ENCODE peak calls at places on chromosomes 2 and 18, in seven cellular contexts. One of them, this sample, is unnamed.
A peak's percentile ranks its signal among the peaks of the same experiment; 100 is the strongest.

GRCh38 chr2:238945433-238946150 is 97.7 kb downstream of the TWIST2 start:
- DNase-seq in A549: peak; percentile 22
- DNase-seq in substantia nigra: peak; percentile 19
- DNase-seq in osteocyte: peak; percentile 87
- DNase-seq in astrocyte of the spinal cord: peak; percentile 44
- DNase-seq in thyroid gland: peak; percentile 11
- DNase-seq in AG09319: no peak
- DNase-seq in this sample: no peak

GRCh38 chr2:232076272-232076671 is 114.8 kb downstream of the DIS3L2 start:
- DNase-seq in thyroid gland: no peak
- DNase-seq in substantia nigra: no peak
- DNase-seq in A549: no peak
- DNase-seq in osteocyte: no peak
- DNase-seq in AG09319: no peak
- DNase-seq in astrocyte of the spinal cord: no peak
- DNase-seq in this sample: no peak

GRCh38 chr18:72848534-72849237 is 19.1 kb downstream of the NETO1 start:
- DNase-seq in osteocyte: no peak
- DNase-seq in A549: no peak
- DNase-seq in AG09319: no peak
- DNase-seq in astrocyte of the spinal cord: peak; percentile 48
- DNase-seq in thyroid gland: no peak
- DNase-seq in substantia nigra: no peak
- DNase-seq in this sample: no peak

GRCh38 chr2:41994177-41994576 is 53.6 kb upstream of the PKDCC start:
- DNase-seq in thyroid gland: no peak
- DNase-seq in substantia nigra: no peak
- DNase-seq in osteocyte: no peak
- DNase-seq in A549: no peak
- DNase-seq in AG09319: peak; percentile 71
- DNase-seq in astrocyte of the spinal cord: peak; percentile 20
- DNase-seq in this sample: no peak

GRCh38 chr18:55587341-55588000 is 521 bp downstream of the TCF4 start:
- DNase-seq in osteocyte: no peak
- DNase-seq in thyroid gland: peak; percentile 21
- DNase-seq in substantia nigra: no peak
- DNase-seq in A549: peak; percentile 9
- DNase-seq in astrocyte of the spinal cord: peak; percentile 56
- DNase-seq in AG09319: no peak
- DNase-seq in this sample: no peak

GRCh38 chr18:74303936-74304335 is 11.7 kb upstream of the C18orf63 start:
- DNase-seq in AG09319: no peak
- DNase-seq in astrocyte of the spinal cord: peak; percentile 43
- DNase-seq in thyroid gland: no peak
- DNase-seq in substantia nigra: no peak
- DNase-seq in osteocyte: no peak
- DNase-seq in A549: no peak
- DNase-seq in this sample: no peak

GRCh38 chr2:149134335-149134923 is 95.9 kb downstream of the LYPD6B start:
- DNase-seq in thyroid gland: no peak
- DNase-seq in osteocyte: no peak
- DNase-seq in AG09319: no peak
- DNase-seq in A549: no peak
- DNase-seq in substantia nigra: no peak
- DNase-seq in astrocyte of the spinal cord: no peak
- DNase-seq in this sample: no peak

GRCh38 chr2:151824886-151825285 is 3.3 kb downstream of the ARL5A start:
- DNase-seq in astrocyte of the spinal cord: peak; percentile 2
- DNase-seq in thyroid gland: no peak
- DNase-seq in A549: no peak
- DNase-seq in osteocyte: no peak
- DNase-seq in substantia nigra: no peak
- DNase-seq in AG09319: no peak
- DNase-seq in this sample: no peak

GRCh38 chr2:83364264-83364663 is 1094.8 kb downstream of the SUCLG1 start:
- DNase-seq in astrocyte of the spinal cord: peak; percentile 3
- DNase-seq in thyroid gland: no peak
- DNase-seq in A549: no peak
- DNase-seq in AG09319: no peak
- DNase-seq in osteocyte: no peak
- DNase-seq in substantia nigra: no peak
- DNase-seq in this sample: no peak

GRCh38 chr2:195505701-195506100 is 151.3 kb upstream of the SLC39A10 start:
- DNase-seq in astrocyte of the spinal cord: no peak
- DNase-seq in thyroid gland: no peak
- DNase-seq in substantia nigra: no peak
- DNase-seq in osteocyte: no peak
- DNase-seq in A549: no peak
- DNase-seq in AG09319: no peak
- DNase-seq in this sample: no peak

GRCh38 chr18:26215247-26215970 is 10.8 kb upstream of the TAF4B start:
- DNase-seq in A549: no peak
- DNase-seq in osteocyte: peak; percentile 23
- DNase-seq in substantia nigra: no peak
- DNase-seq in thyroid gland: no peak
- DNase-seq in AG09319: no peak
- DNase-seq in astrocyte of the spinal cord: no peak
- DNase-seq in this sample: no peak

GRCh38 chr18:45332911-45333310 is 282.4 kb upstream of the SLC14A2 start:
- DNase-seq in AG09319: no peak
- DNase-seq in astrocyte of the spinal cord: no peak
- DNase-seq in osteocyte: no peak
- DNase-seq in substantia nigra: no peak
- DNase-seq in A549: no peak
- DNase-seq in thyroid gland: no peak
- DNase-seq in this sample: no peak

GRCh38 chr18:32366586-32367538 is 103.8 kb downstream of the GAREM1 start:
- DNase-seq in AG09319: peak; percentile 44
- DNase-seq in substantia nigra: no peak
- DNase-seq in astrocyte of the spinal cord: no peak
- DNase-seq in osteocyte: no peak
- DNase-seq in A549: no peak
- DNase-seq in thyroid gland: no peak
- DNase-seq in this sample: no peak

GRCh38 chr18:25921677-25922421 is 168.6 kb downstream of the SS18 start:
- DNase-seq in substantia nigra: no peak
- DNase-seq in astrocyte of the spinal cord: no peak
- DNase-seq in thyroid gland: peak; percentile 2
- DNase-seq in A549: peak; percentile 47
- DNase-seq in AG09319: no peak
- DNase-seq in osteocyte: no peak
- DNase-seq in this sample: no peak